ENCODE peak calls at places on chromosomes 3 and 15, in ten cellular contexts. Y is cardiac muscle cell, O is stomach, E is upper lobe of left lung, M is heart left ventricle, Q is IMR-90, I is pancreas, H is psoas muscle, K is fibroblast of lung, T is transverse colon. D is an unnamed sample. For H3K9me3, the result is how much of the 10 kb centered on the place peaks cover.

GRCh38 chr15:79673416-79674123 is 223.2 kb downstream of the MTHFS start:
- DNase-seq in Y (no peak), O (no peak), E (no peak), M (no peak), Q (peak), I (no peak), H (no peak), K (peak), T (no peak), D (no peak)

GRCh38 chr3:36362973-36363372 is 17.3 kb upstream of the STAC start:
- DNase-seq in Y (no peak), O (no peak), E (no peak), M (no peak), Q (peak), I (no peak), H (no peak), K (peak), T (no peak), D (no peak)

GRCh38 chr3:100710355-100711198 is 1.3 kb downstream of the TFG start:
- DNase-seq in Y (peak), O (peak), E (no peak), M (no peak), Q (peak), I (no peak), H (no peak), K (peak), T (peak), D (no peak)

GRCh38 chr3:124634210-124635168 is 95.8 kb upstream of the UMPS start:
- DNase-seq in Y (no peak), O (no peak), E (no peak), M (no peak), Q (no peak), I (no peak), H (no peak), K (no peak), T (peak), D (no peak)

GRCh38 chr3:160427832-160428424 is 21.7 kb downstream of the TRIM59 start:
- DNase-seq in Y (no peak), O (no peak), E (no peak), M (no peak), Q (no peak), I (no peak), H (no peak), K (no peak), T (no peak), D (no peak)

GRCh38 chr15:83565553-83566159 is 88.3 kb upstream of the ADAMTSL3 start:
- DNase-seq in Y (peak), O (no peak), E (no peak), M (no peak), Q (peak), I (no peak), H (no peak), K (peak), T (no peak), D (no peak)

GRCh38 chr15:40282870-40283614 is at the start of gene ANKRD63:
- DNase-seq in Y (peak), O (no peak), E (peak), M (no peak), Q (no peak), I (no peak), H (no peak), K (no peak), T (peak), D (peak)

GRCh38 chr3:98961161-98962155 is 60.0 kb upstream of the DCBLD2 start:
- DNase-seq in Y (no peak), O (no peak), E (no peak), M (no peak), Q (peak), I (no peak), H (no peak), K (peak), T (no peak), D (no peak)

GRCh38 chr3:156416846-156417581 is 137.9 kb downstream of the SSR3 start:
- DNase-seq in Y (no peak), O (no peak), E (no peak), M (no peak), Q (no peak), I (no peak), H (no peak), K (peak), T (no peak), D (no peak)

GRCh38 chr3:95424296-95424695 is 1361.4 kb downstream of the NSUN3 start:
- DNase-seq in Y (no peak), O (no peak), E (no peak), M (no peak), Q (no peak), I (no peak), H (no peak), K (no peak), T (no peak), D (no peak)

GRCh38 chr15:52306270-52306669 is 10.7 kb upstream of the MYO5C start:
- DNase-seq in Y (no peak), O (no peak), E (no peak), M (no peak), Q (peak), I (no peak), H (no peak), K (peak), T (no peak), D (no peak)

GRCh38 chr3:187986514-187986934 is 167.4 kb upstream of the LPP start:
- DNase-seq in Y (no peak), O (no peak), E (no peak), M (no peak), Q (peak), I (no peak), H (peak), K (peak), T (no peak), D (no peak)

GRCh38 chr3:113532698-113533533 is 561 bp downstream of the SIDT1 start:
- DNase-seq in Y (peak), O (peak), E (peak), M (peak), Q (no peak), I (peak), H (peak), K (peak), T (peak), D (peak)

GRCh38 chr3:45604596-45604995 is 10.0 kb downstream of the LIMD1 start:
- DNase-seq in Y (no peak), O (no peak), E (no peak), M (no peak), Q (no peak), I (no peak), H (no peak), K (no peak), T (no peak), D (no peak)

GRCh38 chr15:101026686-101027272 is 107.6 kb downstream of the LRRK1 start:
- DNase-seq in Y (no peak), O (peak), E (no peak), M (no peak), Q (no peak), I (no peak), H (no peak), K (no peak), T (peak), D (no peak)

GRCh38 chr3:167684389-167684993 is 30.7 kb upstream of the WDR49 start:
- DNase-seq in Y (peak), O (no peak), E (no peak), M (peak), Q (peak), I (no peak), H (no peak), K (peak), T (no peak), D (peak)

GRCh38 chr3:126850370-126851085 is 132.4 kb upstream of the PLXNA1 start:
- DNase-seq in Y (peak), O (no peak), E (no peak), M (peak), Q (peak), I (no peak), H (no peak), K (peak), T (no peak), D (no peak)

GRCh38 chr15:62068071-62068786 is 1.5 kb downstream of the C2CD4A start:
- DNase-seq in Y (peak), O (peak), E (peak), M (peak), Q (no peak), I (peak), H (peak), K (peak), T (peak), D (peak)

GRCh38 chr3:12287727-12288465 is 974 bp upstream of the PPARG start:
- DNase-seq in Y (peak), O (peak), E (peak), M (peak), Q (no peak), I (peak), H (peak), K (peak), T (peak), D (no peak)

GRCh38 chr15:63233667-63234419 is 43.6 kb upstream of the APH1B start:
- DNase-seq in Y (no peak), O (no peak), E (no peak), M (no peak), Q (peak), I (no peak), H (no peak), K (peak), T (no peak), D (no peak)

GRCh38 chr3:9786825-9787654 is 5.2 kb downstream of the TADA3 start:
- DNase-seq in Y (no peak), O (no peak), E (no peak), M (no peak), Q (no peak), I (no peak), H (no peak), K (no peak), T (no peak), D (no peak)

GRCh38 chr3:20316238-20316637 is 130.2 kb upstream of the SGO1 start:
- DNase-seq in Y (no peak), O (peak), E (no peak), M (no peak), Q (no peak), I (no peak), H (no peak), K (no peak), T (no peak), D (no peak)

GRCh38 chr3:182921665-182922355 is 58.5 kb downstream of the DCUN1D1 start:
- DNase-seq in Y (no peak), O (no peak), E (no peak), M (no peak), Q (peak), I (no peak), H (no peak), K (peak), T (no peak), D (no peak)

GRCh38 chr3:194203482-194204035 is 67.6 kb downstream of the HES1 start:
- DNase-seq in Y (no peak), O (no peak), E (no peak), M (no peak), Q (no peak), I (no peak), H (no peak), K (no peak), T (no peak), D (no peak)

GRCh38 chr3:120285508-120285841 is 453 bp upstream of the GPR156 start:
- DNase-seq in Y (no peak), O (no peak), E (no peak), M (no peak), Q (no peak), I (no peak), H (no peak), K (no peak), T (no peak), D (no peak)

DNA sequence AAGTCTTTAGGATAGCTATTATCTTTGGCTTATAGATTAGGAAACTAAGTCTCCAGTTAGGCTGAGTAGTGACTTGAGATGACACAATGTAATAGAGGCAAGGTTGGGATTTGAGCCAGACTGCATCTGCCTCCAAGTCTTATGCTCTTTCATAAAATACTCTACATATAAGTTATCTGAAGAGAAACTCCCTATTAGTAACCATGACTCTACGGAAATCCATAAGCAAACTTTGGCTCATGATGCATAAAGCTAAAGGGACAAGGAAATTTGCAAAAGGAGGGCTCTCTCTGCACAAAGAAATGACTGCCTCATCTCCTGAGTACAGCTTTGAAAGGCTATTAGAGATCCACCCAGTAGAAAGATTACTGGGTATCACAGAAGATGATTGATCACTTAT is 77.7 kb upstream of the FRMD4B start:
- DNase-seq in Y (no peak), O (no peak), E (no peak), M (no peak), Q (no peak), I (no peak), H (no peak), K (no peak), T (no peak), D (no peak)
- H3K27ac ChIP-seq in Y (no peak), O (no peak), E (no peak), M (no peak), Q (no peak), I (no peak), H (no peak), K (no peak), T (no peak), D (no peak)

GRCh38 chr3:76365284-76365683 is 579.9 kb upstream of the ZNF717 start:
- DNase-seq in Y (no peak), O (no peak), E (no peak), M (no peak), Q (peak), I (no peak), H (no peak), K (no peak), T (no peak), D (no peak)
- H3K9me3 ChIP-seq in Y (under half), O (under half), E (under half), M (under half), Q (under half), I (under half), H (under half), K (under half), T (under half), D (under half)

GRCh38 chr3:189776163-189776824 is 145.1 kb downstream of the TP63 start:
- DNase-seq in Y (no peak), O (no peak), E (no peak), M (no peak), Q (no peak), I (no peak), H (no peak), K (no peak), T (no peak), D (no peak)
- TF ChIP-seq CTCF in Y (no peak), O (no peak), E (no peak), M (no peak), Q (no peak), I (no peak), H (no peak), K (no peak), T (no peak), D (no peak)

GRCh38 chr3:172283848-172284357 is 164.4 kb downstream of the GHSR start:
- DNase-seq in Y (no peak), O (no peak), E (no peak), M (no peak), Q (no peak), I (no peak), H (no peak), K (no peak), T (no peak), D (no peak)

GRCh38 chr3:172285844-172286243 is 162.4 kb downstream of the GHSR start:
- DNase-seq in Y (no peak), O (no peak), E (no peak), M (no peak), Q (peak), I (no peak), H (no peak), K (peak), T (no peak), D (no peak)

GRCh38 chr3:172287811-172288477 is 160.3 kb downstream of the GHSR start:
- DNase-seq in Y (no peak), O (no peak), E (no peak), M (no peak), Q (no peak), I (no peak), H (peak), K (no peak), T (no peak), D (no peak)

GRCh38 chr3:172288625-172289024 is 159.6 kb downstream of the GHSR start:
- DNase-seq in Y (no peak), O (no peak), E (no peak), M (no peak), Q (no peak), I (no peak), H (no peak), K (no peak), T (no peak), D (no peak)

DNA sequence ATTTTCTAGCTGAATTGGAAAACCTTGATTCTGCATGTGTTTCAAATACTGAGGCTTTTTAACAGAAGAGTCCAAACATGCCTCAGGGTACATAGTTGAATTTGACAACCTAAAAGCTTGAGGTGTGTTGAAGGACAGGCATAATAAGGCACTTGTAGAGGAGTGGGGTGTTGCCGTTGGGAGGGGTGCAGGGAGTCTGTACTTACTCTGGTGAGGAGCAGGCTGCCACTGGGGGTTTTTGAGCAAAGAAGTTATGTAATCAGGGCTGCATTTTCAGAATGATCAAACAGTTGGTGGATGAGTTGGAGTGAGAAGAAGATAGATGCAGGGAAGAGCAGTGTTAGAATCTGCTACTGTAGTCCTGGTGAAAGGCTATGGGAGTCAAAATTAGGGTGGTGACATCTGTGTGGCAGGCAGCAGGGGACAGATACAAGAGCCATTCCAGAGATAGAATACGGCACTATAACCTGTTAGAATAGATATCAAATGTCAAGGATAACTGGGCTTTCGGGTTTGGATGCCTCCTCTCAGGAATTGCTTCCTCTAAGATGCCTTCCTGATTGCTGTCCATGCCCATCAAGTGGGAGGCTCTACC is 161.6 kb downstream of the GHSR start:
- DNase-seq in Y (no peak), O (no peak), E (no peak), M (no peak), Q (no peak), I (no peak), H (no peak), K (no peak), T (no peak), D (no peak)
- H3K27ac ChIP-seq in Y (peak), O (no peak), E (no peak), M (peak), Q (no peak), I (no peak), H (peak), K (no peak), T (no peak), D (no peak)

DNA sequence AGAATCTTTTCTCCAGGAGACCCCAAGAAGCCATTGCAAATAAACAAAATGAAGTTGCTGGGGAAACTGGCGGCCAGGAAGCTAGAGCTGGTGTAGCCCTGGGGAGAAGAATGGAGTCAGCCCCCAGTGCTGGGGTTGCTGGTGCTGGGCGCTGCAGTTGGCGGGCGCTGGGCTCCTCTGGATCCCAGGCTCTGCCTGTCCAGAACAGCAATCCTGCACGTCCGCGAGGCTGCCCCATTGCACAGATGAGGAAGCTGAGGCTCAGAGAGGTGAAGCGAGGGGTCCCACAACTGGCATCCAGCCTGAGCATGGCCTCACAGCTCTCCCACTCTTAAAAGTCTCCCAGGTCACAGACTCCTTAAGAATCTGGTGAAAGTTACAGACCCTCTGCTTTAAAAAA is 161.1 kb downstream of the OR4M2 start:
- DNase-seq in Y (no peak), O (no peak), E (peak), M (no peak), Q (no peak), I (no peak), H (no peak), K (no peak), T (no peak), D (no peak)
- H3K9me3 ChIP-seq in Y (under half), O (under half), E (under half), M (under half), Q (under half), I (under half), H (under half), K (under half), T (under half), D (under half)

GRCh38 chr3:149299938-149300791 is 33.3 kb downstream of the TM4SF18 start:
- DNase-seq in Y (peak), O (peak), E (no peak), M (no peak), Q (peak), I (no peak), H (no peak), K (peak), T (peak), D (no peak)
- TF ChIP-seq CTCF in Y (no peak), O (no peak), E (no peak), M (no peak), Q (no peak), I (no peak), H (no peak), K (no peak), T (no peak), D (no peak)

GRCh38 chr3:133472889-133473288 is 73.0 kb downstream of the BFSP2 start:
- DNase-seq in Y (no peak), O (no peak), E (no peak), M (no peak), Q (no peak), I (no peak), H (no peak), K (no peak), T (no peak), D (no peak)
- H3K27ac ChIP-seq in Y (no peak), O (no peak), E (no peak), M (no peak), Q (no peak), I (no peak), H (no peak), K (no peak), T (no peak), D (no peak)

DNA sequence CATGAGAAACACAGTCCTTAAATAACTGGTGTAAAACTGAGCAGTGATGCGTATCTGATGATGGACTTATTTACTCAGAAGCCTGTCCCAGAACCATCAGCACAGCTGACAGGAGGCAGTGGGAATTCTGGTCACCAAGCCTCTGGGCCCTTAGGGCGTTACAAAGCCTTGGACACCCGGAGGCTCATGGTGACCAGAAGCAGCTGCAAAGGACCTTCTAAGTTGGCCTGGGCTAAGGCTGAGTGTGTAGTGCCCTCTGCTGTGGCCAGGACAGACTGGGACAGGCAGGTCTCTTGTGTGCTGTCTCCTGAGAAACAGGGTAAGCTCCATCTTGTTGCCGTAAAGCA is 168.9 kb downstream of the ATP10A start:
- DNase-seq in Y (no peak), O (no peak), E (no peak), M (no peak), Q (no peak), I (peak), H (no peak), K (no peak), T (no peak), D (no peak)
- H3K9me3 ChIP-seq in Y (under half), O (under half), E (under half), M (under half), Q (under half), I (under half), H (under half), K (under half), T (under half), D (under half)